ENCODE peak calls at places on chromosomes 13 and 19, in seven cellular contexts. J is AG09309; C is bronchial epithelial cell; O is cardiac muscle cell; X is CD8-positive, alpha-beta T cell; I is right atrium auricular region; S is MM.1S. A is an unnamed sample.

GRCh38 chr13:108919036-108919907 is 289.9 kb downstream of the MYO16 start:
- DNase-seq in J (no peak), C (peak; percentile 91), O (no peak), X (no peak), I (no peak), S (no peak), A (no peak)

GRCh38 chr19:58398545-58398944 is 3.1 kb downstream of the RNF225 start:
- DNase-seq in J (no peak), C (no peak), O (no peak), X (no peak), I (no peak), S (no peak), A (no peak)

GRCh38 chr13:38703255-38703654 is 16.4 kb downstream of the FREM2 start:
- DNase-seq in J (no peak), C (no peak), O (no peak), X (no peak), I (no peak), S (no peak), A (no peak)

GRCh38 chr13:113857531-113858195 is 6.2 kb downstream of the GAS6 start:
- DNase-seq in J (no peak), C (no peak), O (no peak), X (no peak), I (no peak), S (peak; percentile 73), A (no peak)

GRCh38 chr13:26502826-26503225 is 54.7 kb upstream of the WASF3 start:
- DNase-seq in J (peak; percentile 70), C (peak; percentile 17), O (peak; percentile 80), X (no peak), I (peak; percentile 77), S (no peak), A (peak; percentile 26)

GRCh38 chr19:15096223-15096622 is 11.0 kb upstream of the SYDE1 start:
- DNase-seq in J (no peak), C (no peak), O (no peak), X (no peak), I (no peak), S (no peak), A (no peak)

GRCh38 chr13:28819046-28819747 is 942 bp upstream of the MTUS2 start:
- DNase-seq in J (no peak), C (peak; percentile 4), O (peak; percentile 37), X (no peak), I (no peak), S (peak; percentile 22), A (no peak)

GRCh38 chr13:104015646-104016396 is 949.6 kb upstream of the SLC10A2 start:
- DNase-seq in J (no peak), C (peak; percentile 37), O (peak; percentile 94), X (no peak), I (no peak), S (no peak), A (no peak)

GRCh38 chr19:14699641-14700040 is 9.8 kb downstream of the ZNF333 start:
- DNase-seq in J (no peak), C (no peak), O (no peak), X (no peak), I (no peak), S (no peak), A (no peak)

GRCh38 chr19:46955114-46955812 is 64.4 kb upstream of the NPAS1 start:
- DNase-seq in J (no peak), C (peak; percentile 24), O (peak; percentile 51), X (peak; percentile 11), I (no peak), S (peak; percentile 74), A (peak; percentile 50)

GRCh38 chr13:110328509-110328908 is 21.4 kb downstream of the COL4A2 start:
- DNase-seq in J (no peak), C (no peak), O (no peak), X (no peak), I (no peak), S (no peak), A (no peak)

GRCh38 chr13:98606296-98606695 is 29.4 kb upstream of the STK24 start:
- DNase-seq in J (no peak), C (no peak), O (peak; percentile 16), X (no peak), I (no peak), S (no peak), A (no peak)
- TF ChIP-seq CTCF in J (no peak), C (no peak), O (no peak), X (no peak), I (no peak), S (no peak), A (no peak)

GRCh38 chr13:52929826-52930225 is 81.4 kb upstream of the PCDH8 start:
- DNase-seq in J (no peak), C (no peak), O (no peak), X (no peak), I (no peak), S (no peak), A (no peak)
- H3K4me3 ChIP-seq in J (no peak overlapping the region), C (no peak overlapping the region), O (no peak overlapping the region), X (no peak overlapping the region), I (no peak overlapping the region), S (no peak overlapping the region), A (no peak overlapping the region)

GRCh38 chr19:21688464-21688863 is 78.9 kb downstream of the ZNF100 start:
- DNase-seq in J (no peak), C (no peak), O (no peak), X (no peak), I (no peak), S (no peak), A (no peak)
- TF ChIP-seq CTCF in J (no peak), C (no peak), O (no peak), X (no peak), I (no peak), S (no peak), A (no peak)

DNA sequence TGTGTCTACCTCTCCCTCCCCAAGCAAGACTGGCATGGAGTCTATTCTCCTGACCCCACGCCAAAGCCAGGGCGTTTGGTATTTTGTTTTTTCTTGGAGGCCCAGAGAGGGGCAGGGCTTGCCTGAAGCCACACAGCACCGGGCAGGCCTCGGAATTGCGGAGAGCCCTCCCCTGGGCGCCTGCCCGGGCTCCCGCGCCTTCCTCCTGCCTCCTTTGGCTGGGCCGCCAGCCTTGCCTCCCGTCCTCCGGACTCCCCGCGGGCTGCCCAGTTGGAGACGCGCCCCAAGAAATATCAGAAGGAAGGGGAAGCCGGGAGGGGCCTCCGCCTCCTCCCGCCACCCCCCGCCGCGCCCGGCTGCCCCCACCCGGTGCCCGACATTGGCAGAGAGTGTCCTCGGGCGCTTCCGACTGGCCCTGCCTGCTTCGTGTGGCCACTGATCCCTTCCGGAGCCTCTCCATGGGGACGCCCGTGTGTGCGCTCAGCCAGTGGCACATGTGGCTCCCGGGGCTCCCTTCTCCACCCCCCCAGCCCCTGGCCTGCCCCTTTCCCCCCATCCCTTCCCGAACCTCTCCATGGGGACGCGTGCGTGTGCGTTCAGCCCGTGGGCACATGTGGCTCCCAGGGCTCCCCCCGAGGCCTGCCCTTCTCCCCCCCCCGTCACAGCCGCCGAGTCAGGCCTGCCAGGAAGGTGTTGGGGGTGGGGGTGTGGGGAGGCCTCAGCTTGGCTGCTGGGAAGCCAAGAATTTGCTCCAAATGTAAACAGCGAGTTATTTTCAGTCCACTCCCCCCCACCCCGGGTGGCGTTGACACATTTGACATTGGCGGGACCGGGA is 37.3 kb downstream of the NFIC start:
- DNase-seq in J (peak; percentile 93), C (no peak), O (peak; percentile 98), X (no peak), I (peak; percentile 97), S (no peak), A (no peak)
- H3K4me3 ChIP-seq in J (peak overlapping the region; percentile 12), C (peak overlapping the region; percentile 16), O (no peak overlapping the region), X (no peak overlapping the region), I (peak overlapping the region; percentile 46), S (no peak overlapping the region), A (no peak overlapping the region)

GRCh38 chr13:36275190-36276002 is 22.2 kb downstream of the CCDC169 start:
- DNase-seq in J (peak; percentile 35), C (peak; percentile 59), O (peak; percentile 88), X (no peak), I (no peak), S (peak; percentile 51), A (peak; percentile 59)
- TF ChIP-seq CTCF in J (peak; percentile 50), C (peak; percentile 53), O (peak; percentile 60), X (peak; percentile 42), I (peak; percentile 56), S (peak; percentile 38), A (peak; percentile 37)

DNA sequence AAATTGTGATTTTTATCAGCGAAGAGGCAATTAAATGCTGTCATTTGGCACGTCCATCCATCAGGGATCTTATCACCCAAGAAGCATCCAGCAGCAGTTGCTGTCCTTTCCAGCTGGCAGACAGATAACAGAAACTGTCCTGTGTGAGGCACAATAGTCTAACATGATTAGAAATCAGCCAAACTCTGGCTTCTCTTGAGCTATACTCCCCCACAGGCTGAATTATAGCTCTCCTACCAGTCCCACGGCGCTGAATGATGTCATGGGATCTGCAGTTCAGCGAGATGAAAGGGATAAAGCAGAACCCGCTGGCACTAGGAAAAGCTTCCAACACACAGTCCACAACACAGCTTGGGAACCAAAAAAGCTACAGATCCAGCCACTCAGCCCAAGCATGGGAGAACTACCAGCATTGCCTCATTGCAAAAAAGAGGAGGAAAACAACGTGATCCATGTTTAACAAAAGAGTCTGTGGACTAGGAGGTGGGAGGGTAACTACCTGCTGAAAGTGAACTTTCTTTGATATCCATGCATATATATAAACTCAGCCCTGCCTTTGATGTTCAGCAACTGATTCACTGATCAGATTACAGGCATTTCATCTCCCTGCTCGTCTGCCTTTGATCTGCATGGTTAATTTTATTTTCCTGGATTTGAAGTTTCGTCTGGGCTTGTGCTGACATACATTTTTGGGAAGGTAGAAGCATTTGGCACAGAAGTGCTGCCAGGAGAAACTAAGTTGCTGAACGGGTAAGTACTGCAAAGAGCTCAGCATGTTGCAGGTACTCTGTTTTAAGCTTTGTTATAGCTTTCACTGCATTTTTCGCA is at the start of gene TNFRSF19:
- DNase-seq in J (peak; percentile 21), C (peak; percentile 41), O (peak; percentile 84), X (no peak), I (peak; percentile 76), S (no peak), A (peak; percentile 78)
- H3K4me3 ChIP-seq in J (peak within 1 kb of the TSS; percentile 4), C (no peak within 1 kb of the TSS), O (peak within 1 kb of the TSS; percentile 82), X (no peak within 1 kb of the TSS), I (peak within 1 kb of the TSS; percentile 46), S (no peak within 1 kb of the TSS), A (peak within 1 kb of the TSS; percentile 82)

DNA sequence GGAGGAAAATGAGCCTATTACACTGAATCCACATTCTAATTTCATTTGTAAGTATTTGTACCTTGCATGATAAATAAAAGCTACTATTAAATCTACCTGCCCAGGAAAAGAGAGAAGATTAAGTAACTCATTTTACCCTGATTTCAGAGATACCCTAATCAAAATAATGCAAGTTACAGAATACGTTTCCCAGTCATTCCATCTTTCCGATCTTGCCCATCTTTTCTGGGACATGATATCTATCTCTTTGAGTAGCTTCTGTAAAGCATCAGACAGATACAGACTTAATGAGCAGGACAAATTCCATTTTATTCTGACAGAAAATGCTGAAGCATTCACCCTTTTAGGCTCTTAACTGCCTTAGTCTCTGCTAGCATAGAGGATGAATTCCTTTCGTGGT is 56.6 kb downstream of the SPRY2 start:
- DNase-seq in J (no peak), C (no peak), O (no peak), X (no peak), I (no peak), S (no peak), A (no peak)
- TF ChIP-seq CTCF in J (no peak), C (no peak), O (no peak), X (no peak), I (no peak), S (no peak), A (no peak)